ENCODE peak calls at places on chromosomes 13 and 19, in four cellular contexts. E is activated B cell treated with CpG ODN at 0.5 μM for 24 hours, W is A549, U is uterus. G is an unnamed sample.

GRCh38 chr19:45641274-45642105 is 2.3 kb upstream of the EML2 start:
- DNase-seq in E (peak; percentile 72), U (peak; percentile 57), W (peak; percentile 98), G (peak; percentile 80)

GRCh38 chr19:31268751-31269150 is 80.5 kb downstream of the TSHZ3 start:
- DNase-seq in E (no peak), W (no peak), U (no peak), G (no peak)

GRCh38 chr13:41905600-41906254 is 55.2 kb downstream of the VWA8 start:
- DNase-seq in E (no peak), U (no peak), W (peak; percentile 52), G (no peak)

GRCh38 chr13:110297771-110298170 is 9.2 kb downstream of the COL4A1 start:
- DNase-seq in E (no peak), W (no peak), U (no peak), G (no peak)

GRCh38 chr13:75256922-75257321 is 225.0 kb downstream of the TBC1D4 start:
- DNase-seq in E (no peak), U (no peak), W (no peak), G (no peak)

GRCh38 chr13:41547253-41548000 is 90.1 kb downstream of the RGCC start:
- DNase-seq in U (peak; percentile 46), W (no peak), E (no peak), G (peak; percentile 59)

GRCh38 chr19:5333581-5334365 is 6.8 kb downstream of the PTPRS start:
- DNase-seq in U (no peak), W (no peak), E (no peak), G (no peak)

GRCh38 chr19:45297674-45298073 is 25.0 kb downstream of the CKM start:
- DNase-seq in U (no peak), E (no peak), W (no peak), G (no peak)

GRCh38 chr13:79593611-79594275 is 112.8 kb downstream of the NDFIP2 start:
- DNase-seq in U (no peak), W (no peak), E (no peak), G (no peak)

GRCh38 chr19:50358483-50359431 is 6.7 kb downstream of the NAPSA start:
- DNase-seq in E (peak; percentile 72), W (no peak), U (peak; percentile 77), G (peak; percentile 86)
- TF ChIP-seq CTCF in E (no peak), W (no peak), U (no peak), G (no peak)

GRCh38 chr13:49437705-49438104 is 6.2 kb downstream of the CAB39L start:
- DNase-seq in E (no peak), W (no peak), U (no peak), G (no peak)

GRCh38 chr13:49439609-49440008 is 4.3 kb downstream of the CAB39L start:
- DNase-seq in E (no peak), W (no peak), U (no peak), G (no peak)

GRCh38 chr13:49441312-49441711 is 2.6 kb downstream of the CAB39L start:
- DNase-seq in U (no peak), W (no peak), E (no peak), G (no peak)

GRCh38 chr13:49435992-49436391 is 7.9 kb downstream of the CAB39L start:
- DNase-seq in E (no peak), W (no peak), U (no peak), G (no peak)

DNA sequence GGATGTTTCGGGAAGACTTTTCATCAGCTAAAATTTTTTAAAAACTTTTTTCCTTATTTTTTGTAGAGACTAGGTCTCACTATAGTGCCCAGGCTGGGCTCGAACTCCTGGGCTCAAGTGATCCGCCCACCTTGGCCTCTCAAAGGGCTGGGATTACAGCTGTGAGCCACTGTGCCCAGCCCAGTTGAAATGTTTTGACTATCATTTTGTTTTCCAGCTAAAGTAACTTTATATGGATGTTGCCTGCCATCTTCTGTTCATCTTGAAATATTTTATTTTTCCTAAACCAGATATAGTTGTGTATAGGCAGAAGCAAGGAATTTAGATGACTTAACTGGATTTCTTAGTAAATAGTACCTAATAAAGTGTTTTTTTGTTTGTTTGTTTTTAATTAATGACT is 7.0 kb downstream of the CAB39L start:
- DNase-seq in E (no peak), W (peak; percentile 34), U (peak; percentile 48), G (peak; percentile 30)
- TF ChIP-seq CTCF in E (no peak), W (peak; percentile 22), U (peak; percentile 58), G (peak; percentile 41)

GRCh38 chr19:11382898-11383705 is 1.0 kb downstream of the EPOR start:
- DNase-seq in W (peak; percentile 79), E (peak; percentile 48), U (no peak), G (peak; percentile 58)
- TF ChIP-seq CTCF in W (peak; percentile 61), E (peak; percentile 69), U (peak; percentile 36), G (peak; percentile 37)

GRCh38 chr13:31035162-31035951 is 102.9 kb downstream of the TEX26 start:
- DNase-seq in E (no peak), W (no peak), U (peak; percentile 50), G (peak; percentile 29)
- TF ChIP-seq CTCF in E (no peak), W (no peak), U (no peak), G (no peak)

DNA sequence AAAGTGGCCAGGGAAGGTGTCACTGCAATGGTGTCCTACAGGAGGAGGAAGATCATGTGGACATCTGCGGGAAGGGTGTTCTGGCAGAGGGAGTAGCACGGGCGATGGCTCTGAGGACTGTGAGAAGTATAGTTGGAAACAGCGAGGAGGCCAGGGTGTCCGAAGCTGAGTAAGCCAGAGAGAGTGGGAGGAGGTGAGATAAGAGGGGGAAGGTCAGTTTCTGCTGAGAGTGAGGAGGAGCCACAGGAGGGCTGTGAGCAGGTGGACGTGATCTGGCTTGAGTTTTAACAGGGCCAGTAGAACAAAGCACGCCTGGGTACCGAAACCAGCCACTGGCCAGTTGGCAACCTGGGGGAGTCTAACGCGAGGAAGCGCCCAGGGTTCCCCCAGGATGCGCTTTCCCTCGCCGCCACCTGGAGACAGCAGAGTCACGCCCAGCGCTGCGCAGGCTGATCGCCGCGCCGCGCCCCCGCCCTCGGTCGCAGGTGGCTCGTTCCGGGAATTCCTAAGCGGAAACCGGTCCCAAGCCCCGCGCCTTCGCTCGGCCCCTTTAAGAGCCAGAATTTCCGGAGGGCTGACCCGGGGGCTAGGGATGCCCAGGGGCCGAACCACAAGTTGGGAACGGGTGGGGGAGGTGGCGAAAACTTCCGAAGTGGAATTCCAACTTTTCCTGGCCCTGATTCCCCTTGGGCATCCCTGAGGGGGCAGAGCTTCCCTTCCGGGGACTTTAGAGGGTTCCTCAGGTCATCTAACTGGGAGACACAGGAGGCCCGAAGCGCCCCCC is 1.1 kb upstream of the LSR start:
- DNase-seq in U (no peak), W (peak; percentile 64), E (peak; percentile 59), G (peak; percentile 55)
- TF ChIP-seq CTCF in U (peak; percentile 54), W (peak; percentile 29), E (no peak), G (peak; percentile 28)

GRCh38 chr13:26722321-26722720 is 38.3 kb downstream of the GPR12 start:
- DNase-seq in U (no peak), E (no peak), W (no peak), G (no peak)

GRCh38 chr13:26726684-26727083 is 33.9 kb downstream of the GPR12 start:
- DNase-seq in U (no peak), E (no peak), W (no peak), G (no peak)

GRCh38 chr13:26727633-26728032 is 33.0 kb downstream of the GPR12 start:
- DNase-seq in U (no peak), W (no peak), E (no peak), G (no peak)

GRCh38 chr13:26721251-26721939 is 39.2 kb downstream of the GPR12 start:
- DNase-seq in W (peak; percentile 1), E (no peak), U (no peak), G (no peak)

DNA sequence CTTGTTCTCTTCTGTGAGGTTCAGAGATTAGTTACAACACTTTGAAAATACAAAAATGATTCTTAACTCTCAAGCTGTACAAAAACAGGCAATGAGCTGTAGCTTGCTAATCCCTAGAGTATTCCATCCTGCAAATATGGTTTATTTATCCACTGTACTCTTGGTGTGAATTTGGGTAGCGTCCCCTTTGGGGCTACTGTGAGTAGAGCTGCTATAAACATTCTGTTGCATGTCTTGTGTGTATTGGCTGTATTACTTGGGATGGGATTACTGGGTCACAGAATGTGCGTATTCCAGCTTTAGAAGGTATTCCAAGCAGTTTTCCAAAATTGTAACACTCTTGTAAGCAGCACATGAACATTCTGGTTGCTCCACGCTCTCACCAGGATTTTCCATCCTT is 33.5 kb downstream of the GPR12 start:
- DNase-seq in U (no peak), E (no peak), W (no peak), G (no peak)
- TF ChIP-seq CTCF in U (no peak), E (no peak), W (no peak), G (no peak)

GRCh38 chr13:50580684-50581305 is 262.7 kb downstream of the DLEU7 start:
- DNase-seq in U (no peak), W (no peak), E (no peak), G (peak; percentile 40)
- TF ChIP-seq CTCF in U (no peak), W (no peak), E (no peak), G (no peak)

GRCh38 chr13:37241786-37242185 is 136.3 kb upstream of the CSNK1A1L start:
- DNase-seq in E (no peak), W (no peak), U (no peak), G (no peak)
- TF ChIP-seq CTCF in E (no peak), W (no peak), U (no peak), G (no peak)

GRCh38 chr13:21022694-21023325 is 38.6 kb downstream of the LATS2 start:
- DNase-seq in U (no peak), W (no peak), E (no peak), G (no peak)
- TF ChIP-seq CTCF in U (no peak), W (no peak), E (no peak), G (no peak)